ENCODE peak calls at places on chromosome X, in eight cellular contexts. A is tibial nerve, U is spleen, I is suprapubic skin, C is ovary, D is GM12892, N is adrenal gland, P is uterus. K is an unnamed sample.

GRCh38 chrX:135168533-135168932 is 2.7 kb downstream of the CT55 start:
- DNase-seq in U (no peak), N (no peak), A (no peak), I (no peak), P (no peak), C (no peak), D (no peak), K (no peak)

GRCh38 chrX:132227383-132228112 is 8.3 kb upstream of the RAP2C start:
- DNase-seq in I (no peak), N (no peak), P (no peak), A (no peak), U (no peak), C (no peak), D (no peak), K (no peak)

GRCh38 chrX:120426599-120426998 is 42.5 kb downstream of the LAMP2 start:
- DNase-seq in I (no peak), U (no peak), A (no peak), N (no peak), P (no peak), C (no peak), D (no peak), K (no peak)

GRCh38 chrX:17597836-17598434 is 139.4 kb upstream of the SCML1 start:
- DNase-seq in C (peak; percentile 87), P (peak; percentile 81), A (peak; percentile 66), I (peak; percentile 88), D (no peak), U (no peak), N (peak; percentile 66), K (peak; percentile 90)

GRCh38 chrX:14209034-14209433 is 179.3 kb upstream of the GEMIN8 start:
- DNase-seq in P (no peak), C (no peak), D (no peak), U (no peak), N (no peak), I (no peak), A (no peak), K (no peak)

GRCh38 chrX:51608071-51608470 is 10.6 kb downstream of the CENPVL3 start:
- DNase-seq in D (no peak), C (no peak), I (no peak), U (no peak), N (no peak), P (no peak), A (no peak), K (no peak)

GRCh38 chrX:41275661-41276609 is 58.0 kb upstream of the DDX3X start:
- DNase-seq in I (peak; percentile 79), D (peak; percentile 64), U (peak; percentile 87), N (peak; percentile 85), A (peak; percentile 23), P (peak; percentile 61), C (peak; percentile 84), K (peak; percentile 86)

GRCh38 chrX:103538728-103539127 is 19.4 kb upstream of the RAB40A start:
- DNase-seq in P (peak; percentile 40), A (no peak), I (no peak), N (no peak), D (no peak), C (no peak), U (no peak), K (no peak)

GRCh38 chrX:27674491-27674890 is 84.3 kb downstream of the DCAF8L2 start:
- DNase-seq in N (no peak), U (no peak), D (no peak), A (no peak), P (no peak), I (no peak), C (no peak), K (no peak)

GRCh38 chrX:151604931-151605330 is 41.5 kb downstream of the PASD1 start:
- DNase-seq in U (no peak), C (no peak), P (no peak), A (no peak), I (no peak), D (no peak), N (no peak), K (no peak)

GRCh38 chrX:153642655-153643430 is 4.2 kb upstream of the DUSP9 start:
- DNase-seq in C (peak; percentile 25), U (peak; percentile 72), D (no peak), N (no peak), P (peak; percentile 9), A (no peak), I (no peak), K (no peak)

GRCh38 chrX:57367649-57368048 is 81.1 kb downstream of the FAAH2 start:
- DNase-seq in P (no peak), A (no peak), D (no peak), I (no peak), N (no peak), C (no peak), U (no peak), K (no peak)

GRCh38 chrX:93673869-93674271 is at the start of gene FAM133A:
- DNase-seq in P (no peak), I (no peak), N (no peak), C (no peak), U (no peak), A (no peak), D (no peak), K (no peak)

GRCh38 chrX:114344756-114345155 is 239.1 kb upstream of the HTR2C start:
- DNase-seq in U (no peak), I (no peak), N (no peak), D (no peak), A (no peak), P (no peak), C (no peak), K (no peak)

GRCh38 chrX:106802063-106802387 is 448 bp upstream of the TBC1D8B start:
- DNase-seq in U (no peak), I (no peak), P (no peak), C (no peak), A (no peak), N (no peak), D (no peak), K (no peak)

DNA sequence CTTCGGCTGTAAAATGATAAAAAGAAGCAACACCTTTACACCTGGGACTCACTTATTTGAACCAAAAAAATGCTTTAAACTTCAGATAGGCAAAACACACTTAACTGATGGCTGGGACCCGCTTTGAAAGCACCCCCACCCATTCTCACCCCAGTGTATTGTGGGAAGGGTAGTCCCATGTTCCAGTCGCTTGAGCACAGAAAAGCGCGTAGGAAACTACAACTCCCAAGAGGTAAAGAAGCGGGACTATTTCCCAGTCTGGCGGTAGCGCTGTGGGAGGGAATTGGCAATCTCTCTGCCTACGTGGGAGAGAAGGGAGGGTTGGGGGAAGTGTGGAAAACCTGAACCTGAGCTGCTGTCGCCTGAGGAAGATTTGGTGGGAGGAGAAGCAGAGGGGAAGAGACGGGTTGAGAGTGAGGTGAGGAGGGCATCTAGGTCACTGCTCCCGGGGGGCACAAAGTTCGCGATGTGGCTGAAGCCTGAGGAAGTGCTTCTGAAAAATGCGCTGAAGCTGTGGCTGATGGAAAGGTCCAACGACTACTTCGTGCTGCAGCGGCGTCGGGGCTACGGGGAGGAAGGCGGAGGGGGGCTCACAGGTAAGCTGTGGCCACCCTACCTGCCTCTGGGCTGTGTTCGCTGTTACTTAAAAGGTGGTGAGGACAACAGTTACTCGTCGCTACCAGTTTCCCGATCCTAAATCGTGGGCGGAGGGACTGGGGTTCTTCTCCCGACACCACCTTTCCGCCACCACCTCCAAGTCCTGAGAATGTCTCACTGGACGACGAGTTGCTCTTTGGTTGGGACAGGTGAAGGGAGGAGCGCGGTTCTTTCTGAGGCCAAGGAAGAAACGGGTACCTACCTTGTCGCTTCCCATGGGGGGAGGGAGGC is at the start of gene TBC1D8B:
- DNase-seq in N (peak; percentile 83), U (peak; percentile 75), D (peak; percentile 6), I (peak; percentile 78), A (peak; percentile 47), P (peak; percentile 87), C (peak; percentile 77), K (peak; percentile 89)
- TF ChIP-seq POLR2A in N (peak; percentile 73), U (no peak), D (no peak), I (no peak), A (peak; percentile 57), P (peak; percentile 36), C (peak; percentile 51), K (no peak)

GRCh38 chrX:19514791-19515614 is at the start of gene MAP3K15:
- DNase-seq in D (peak; percentile 33), U (peak; percentile 80), N (peak; percentile 51), I (no peak), P (no peak), A (no peak), C (peak; percentile 62), K (no peak)
- TF ChIP-seq POLR2A in D (no peak), U (no peak), N (peak; percentile 55), I (no peak), P (no peak), A (no peak), C (no peak), K (no peak)

GRCh38 chrX:72712094-72712755 is 1.9 kb downstream of the PHKA1 start:
- DNase-seq in U (no peak), A (no peak), N (no peak), I (no peak), D (no peak), C (no peak), P (no peak), K (no peak)

GRCh38 chrX:72713130-72713529 is 976 bp downstream of the PHKA1 start:
- DNase-seq in P (no peak), A (no peak), I (no peak), N (no peak), D (no peak), U (no peak), C (no peak), K (no peak)

GRCh38 chrX:72715546-72715945 is 1.4 kb upstream of the PHKA1 start:
- DNase-seq in C (no peak), U (no peak), P (no peak), I (no peak), D (no peak), A (no peak), N (no peak), K (no peak)

GRCh38 chrX:72714471-72714916 is 388 bp upstream of the PHKA1 start:
- DNase-seq in N (peak; percentile 60), P (peak; percentile 49), A (peak; percentile 33), I (peak; percentile 79), U (peak; percentile 75), D (no peak), C (peak; percentile 83), K (peak; percentile 89)

GRCh38 chrX:72716766-72717165 is 2.7 kb upstream of the PHKA1 start:
- DNase-seq in P (no peak), D (no peak), C (no peak), U (no peak), I (no peak), N (no peak), A (no peak), K (no peak)
- TF ChIP-seq POLR2A in P (no peak), D (no peak), C (no peak), U (no peak), I (no peak), N (no peak), A (no peak), K (no peak)

DNA sequence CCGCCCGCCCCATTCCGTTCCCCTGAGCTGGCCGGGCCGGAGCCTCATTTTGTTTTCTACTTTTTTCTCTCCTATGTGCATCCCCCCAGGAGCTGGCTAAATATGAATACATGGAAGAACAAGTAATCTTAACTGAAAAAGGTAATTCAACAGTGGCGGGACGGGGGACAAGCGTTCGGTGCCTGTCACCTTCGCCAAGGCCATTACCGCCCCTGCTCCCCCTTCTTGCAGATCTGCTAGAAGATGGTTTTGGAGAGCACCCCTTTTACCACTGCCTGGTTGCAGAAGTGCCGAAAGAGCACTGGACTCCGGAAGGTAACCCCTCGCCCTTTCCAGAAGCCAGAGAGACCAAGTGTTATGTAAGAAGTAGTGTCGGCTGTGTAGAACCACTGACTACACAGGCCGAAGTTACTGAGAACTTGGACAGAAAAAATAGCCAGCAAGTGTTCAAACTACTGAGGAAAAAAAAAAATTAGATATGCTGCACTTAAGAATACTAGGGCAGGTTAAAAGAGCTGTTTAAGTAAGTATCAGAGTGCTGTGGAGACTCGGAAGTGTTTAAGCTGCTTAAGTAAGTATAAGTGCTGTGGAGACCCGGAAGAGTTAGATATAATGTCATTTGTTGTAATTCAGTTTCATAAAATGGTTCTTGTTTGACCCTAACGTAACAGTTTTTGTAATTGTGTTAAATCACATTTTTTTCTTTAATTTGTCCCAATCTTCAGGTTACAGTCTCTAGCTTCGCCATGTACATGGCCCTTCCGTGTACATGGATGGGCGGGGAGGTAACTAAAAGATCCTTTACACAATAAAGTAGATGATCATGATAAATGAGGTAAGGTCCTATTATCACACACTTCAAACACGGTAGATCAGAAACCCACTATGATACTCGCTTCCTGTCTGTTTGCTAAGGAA is 855 bp downstream of the SAT1 start:
- DNase-seq in P (no peak), I (no peak), D (no peak), A (no peak), C (no peak), N (no peak), U (no peak), K (no peak)
- TF ChIP-seq POLR2A in P (no peak), I (no peak), D (no peak), A (no peak), C (no peak), N (peak; percentile 33), U (no peak), K (no peak)